ENCODE peak calls at places on chromosomes 5 and 9, in seven cellular contexts. V is HCT116, C is OCI-LY7, N is PC-3, T is GM23338, X is PC-9, K is neuronal stem cell. U is an unnamed sample.

GRCh38 chr5:65010841-65011240 is 242.1 kb downstream of the CWC27 start:
- DNase-seq in V (no peak), C (no peak), N (no peak), T (no peak), X (no peak), K (no peak), U (no peak)

GRCh38 chr9:112505083-112505482 is 18.5 kb downstream of the KIAA1958 start:
- DNase-seq in V (no peak), C (no peak), N (no peak), T (no peak), X (no peak), K (no peak), U (no peak)

GRCh38 chr9:135814421-135814820 is 92.9 kb downstream of the CAMSAP1 start:
- DNase-seq in V (no peak), C (no peak), N (no peak), T (no peak), X (no peak), K (no peak), U (no peak)

GRCh38 chr5:171492781-171493180 is 73.3 kb downstream of the FGF18 start:
- DNase-seq in V (peak), C (no peak), N (no peak), T (peak), X (no peak), K (no peak), U (no peak)

GRCh38 chr5:32138839-32139493 is 35.2 kb downstream of the GOLPH3 start:
- DNase-seq in V (no peak), C (no peak), N (no peak), T (no peak), X (peak), K (no peak), U (no peak)

GRCh38 chr9:92986175-92987110 is 39.1 kb downstream of the FGD3 start:
- DNase-seq in V (no peak), C (peak), N (no peak), T (peak), X (no peak), K (no peak), U (peak)

GRCh38 chr5:80655231-80655784 is 525 bp upstream of the DHFR start:
- DNase-seq in V (no peak), C (peak), N (peak), T (no peak), X (peak), K (no peak), U (peak)

GRCh38 chr9:134663753-134664415 is 22.3 kb downstream of the COL5A1 start:
- DNase-seq in V (no peak), C (no peak), N (no peak), T (no peak), X (no peak), K (no peak), U (peak)

GRCh38 chr5:159877087-159877486 is 39.2 kb upstream of the ADRA1B start:
- DNase-seq in V (no peak), C (no peak), N (no peak), T (no peak), X (no peak), K (no peak), U (no peak)

GRCh38 chr5:181188700-181189362 is 16.2 kb downstream of the TRIM7 start:
- DNase-seq in V (peak), C (peak), N (peak), T (peak), X (peak), K (peak), U (peak)

GRCh38 chr5:159001247-159001646 is 98.5 kb downstream of the EBF1 start:
- DNase-seq in V (no peak), C (no peak), N (no peak), T (no peak), X (no peak), K (no peak), U (no peak)

GRCh38 chr5:180098991-180099732 is 27.6 kb upstream of the RNF130 start:
- DNase-seq in V (no peak), C (no peak), N (no peak), T (no peak), X (no peak), K (no peak), U (no peak)

GRCh38 chr9:6897207-6897822 is 139.5 kb downstream of the KDM4C start:
- DNase-seq in V (no peak), C (no peak), N (no peak), T (no peak), X (no peak), K (no peak), U (no peak)

GRCh38 chr5:135977375-135977928 is 22.7 kb upstream of the LECT2 start:
- DNase-seq in V (peak), C (peak), N (no peak), T (peak), X (no peak), K (peak), U (peak)

GRCh38 chr5:113336975-113337374 is 97.8 kb downstream of the TSSK1B start:
- DNase-seq in V (peak), C (peak), N (peak), T (peak), X (peak), K (no peak), U (peak)

GRCh38 chr9:101435601-101436079 is at the start of gene ALDOB:
- DNase-seq in V (no peak), C (no peak), N (no peak), T (no peak), X (no peak), K (no peak), U (no peak)

GRCh38 chr5:76245571-76245970 is 157.5 kb upstream of the IQGAP2 start:
- DNase-seq in V (no peak), C (no peak), N (no peak), T (no peak), X (no peak), K (no peak), U (no peak)

GRCh38 chr5:125376059-125376641 is 629.7 kb upstream of the ZNF608 start:
- DNase-seq in V (no peak), C (no peak), N (no peak), T (no peak), X (no peak), K (no peak), U (no peak)

GRCh38 chr9:100583019-100583802 is 5.3 kb downstream of the CAVIN4 start:
- DNase-seq in V (no peak), C (no peak), N (no peak), T (no peak), X (no peak), K (no peak), U (no peak)

GRCh38 chr9:94526271-94526670 is 28.6 kb upstream of the PCAT7 start:
- DNase-seq in V (no peak), C (peak), N (no peak), T (no peak), X (no peak), K (no peak), U (no peak)

GRCh38 chr5:137708796-137709559 is 26.9 kb downstream of the KLHL3 start:
- DNase-seq in V (no peak), C (no peak), N (no peak), T (no peak), X (no peak), K (no peak), U (no peak)

GRCh38 chr5:59661306-59661705 is 232.2 kb downstream of the PDE4D start:
- DNase-seq in V (no peak), C (no peak), N (peak), T (no peak), X (peak), K (no peak), U (no peak)

GRCh38 chr9:105318729-105319513 is 74.5 kb downstream of the SLC44A1 start:
- DNase-seq in V (no peak), C (peak), N (peak), T (no peak), X (no peak), K (no peak), U (no peak)

GRCh38 chr5:179408646-179409045 is 63.4 kb upstream of the ADAMTS2 start:
- DNase-seq in V (no peak), C (no peak), N (no peak), T (no peak), X (no peak), K (no peak), U (no peak)

GRCh38 chr5:132772291-132773070 is 4.6 kb downstream of the SEPTIN8 start:
- DNase-seq in V (no peak), C (no peak), N (no peak), T (no peak), X (no peak), K (no peak), U (no peak)

GRCh38 chr9:13750061-13750460 is 470.6 kb upstream of the MPDZ start:
- DNase-seq in V (no peak), C (no peak), N (peak), T (no peak), X (peak), K (no peak), U (no peak)

GRCh38 chr5:116759860-116760644 is 185.4 kb upstream of the SEMA6A start:
- DNase-seq in V (no peak), C (no peak), N (no peak), T (peak), X (no peak), K (peak), U (no peak)

GRCh38 chr5:176447538-176447981 is 625 bp upstream of the FAF2 start:
- DNase-seq in V (no peak), C (no peak), N (peak), T (no peak), X (no peak), K (no peak), U (no peak)

GRCh38 chr5:131163315-131164119 is 1.5 kb downstream of the HINT1 start:
- DNase-seq in V (no peak), C (peak), N (peak), T (no peak), X (no peak), K (no peak), U (peak)

GRCh38 chr9:132319421-132320110 is 35.2 kb downstream of the SETX start:
- DNase-seq in V (no peak), C (no peak), N (no peak), T (peak), X (no peak), K (peak), U (no peak)

GRCh38 chr5:139475865-139476651 is 5.3 kb downstream of the SMIM33 start:
- DNase-seq in V (no peak), C (no peak), N (no peak), T (no peak), X (no peak), K (no peak), U (no peak)

GRCh38 chr5:66742083-66742895 is 146.1 kb downstream of the MAST4 start:
- DNase-seq in V (peak), C (peak), N (no peak), T (peak), X (no peak), K (no peak), U (peak)
- H2AFZ ChIP-seq in V (no peak), C (no peak), N (no peak), T (no peak), X (no peak), K (no peak), U (peak)

GRCh38 chr9:129455151-129455995 is 165.5 kb downstream of the C9orf50 start:
- DNase-seq in V (no peak), C (no peak), N (no peak), T (peak), X (no peak), K (no peak), U (no peak)
- H2AFZ ChIP-seq in V (no peak), C (no peak), N (no peak), T (no peak), X (no peak), K (peak), U (no peak)

GRCh38 chr5:103434057-103434456 is 128.5 kb downstream of the NUDT12 start:
- DNase-seq in V (no peak), C (no peak), N (no peak), T (peak), X (no peak), K (no peak), U (no peak)
- H2AFZ ChIP-seq in V (peak), C (no peak), N (no peak), T (peak), X (no peak), K (peak), U (no peak)

DNA sequence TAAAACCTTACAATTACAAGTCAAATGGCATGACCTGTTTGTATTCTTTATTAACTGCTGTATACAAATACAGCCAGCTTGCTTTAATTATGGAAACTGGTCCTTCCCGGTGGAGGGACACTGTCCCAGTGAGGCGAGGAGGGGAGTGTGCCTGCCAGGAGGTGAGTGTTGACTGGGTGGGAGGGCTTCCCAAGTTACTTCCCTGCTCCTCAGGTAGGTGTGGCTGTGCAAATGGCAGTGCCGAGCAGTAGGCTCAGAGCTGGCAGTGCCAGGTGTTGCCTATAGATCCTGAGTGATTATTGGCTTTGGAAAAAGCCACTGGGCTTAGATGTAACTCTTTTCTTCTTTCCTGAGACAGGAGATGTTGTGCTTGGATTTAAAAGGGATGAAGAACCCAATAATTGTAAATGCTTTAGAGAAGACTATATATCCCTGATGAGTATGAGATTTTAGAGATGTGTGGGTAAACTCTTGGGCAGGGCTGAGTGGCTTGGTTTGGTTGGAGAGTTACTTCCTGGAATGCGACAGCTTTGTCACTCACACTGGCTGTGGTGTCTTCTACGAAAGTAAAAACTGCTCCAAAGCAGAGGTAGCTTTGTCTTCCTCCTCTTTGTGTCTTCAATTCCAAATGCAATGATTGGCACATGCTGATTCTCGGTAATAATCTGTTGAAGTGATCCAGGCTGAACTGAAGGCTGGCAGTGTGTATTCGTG is 43.7 kb downstream of the GLRX start:
- DNase-seq in V (no peak), C (no peak), N (no peak), T (no peak), X (no peak), K (no peak), U (no peak)
- H2AFZ ChIP-seq in V (no peak), C (no peak), N (no peak), T (no peak), X (no peak), K (no peak), U (no peak)

GRCh38 chr5:154143121-154143725 is 47.3 kb upstream of the GALNT10 start:
- DNase-seq in V (no peak), C (no peak), N (no peak), T (no peak), X (no peak), K (no peak), U (no peak)

GRCh38 chr5:154141686-154142300 is 48.7 kb upstream of the GALNT10 start:
- DNase-seq in V (no peak), C (no peak), N (no peak), T (no peak), X (no peak), K (no peak), U (no peak)

GRCh38 chr5:154146409-154146808 is 44.1 kb upstream of the GALNT10 start:
- DNase-seq in V (no peak), C (no peak), N (no peak), T (no peak), X (no peak), K (no peak), U (no peak)

GRCh38 chr5:154140381-154140780 is 50.2 kb upstream of the GALNT10 start:
- DNase-seq in V (no peak), C (no peak), N (no peak), T (no peak), X (no peak), K (no peak), U (no peak)

GRCh38 chr5:154145268-154145667 is 45.3 kb upstream of the GALNT10 start:
- DNase-seq in V (no peak), C (no peak), N (no peak), T (no peak), X (no peak), K (no peak), U (no peak)
- H2AFZ ChIP-seq in V (no peak), C (no peak), N (no peak), T (no peak), X (no peak), K (no peak), U (no peak)

GRCh38 chr9:126518763-126519162 is 95.0 kb upstream of the LMX1B start:
- DNase-seq in V (no peak), C (no peak), N (no peak), T (no peak), X (no peak), K (no peak), U (no peak)

GRCh38 chr9:126515873-126516505 is 97.7 kb upstream of the LMX1B start:
- DNase-seq in V (no peak), C (no peak), N (no peak), T (no peak), X (no peak), K (no peak), U (no peak)

GRCh38 chr9:126516561-126516935 is 97.2 kb upstream of the LMX1B start:
- DNase-seq in V (no peak), C (no peak), N (no peak), T (no peak), X (no peak), K (no peak), U (no peak)

GRCh38 chr9:126517751-126518261 is 95.9 kb upstream of the LMX1B start:
- DNase-seq in V (no peak), C (no peak), N (no peak), T (no peak), X (no peak), K (no peak), U (no peak)

GRCh38 chr9:126516936-126517750 is 96.6 kb upstream of the LMX1B start:
- DNase-seq in V (peak), C (peak), N (peak), T (peak), X (peak), K (no peak), U (peak)
- H2AFZ ChIP-seq in V (peak), C (peak), N (peak), T (peak), X (peak), K (peak), U (peak)

GRCh38 chr9:15187589-15187988 is 119.4 kb downstream of the TTC39B start:
- DNase-seq in V (no peak), C (no peak), N (no peak), T (no peak), X (no peak), K (no peak), U (no peak)

GRCh38 chr9:15192856-15193255 is 114.2 kb downstream of the TTC39B start:
- DNase-seq in V (no peak), C (no peak), N (no peak), T (no peak), X (no peak), K (no peak), U (no peak)

GRCh38 chr9:15191358-15191757 is 115.7 kb downstream of the TTC39B start:
- DNase-seq in V (no peak), C (no peak), N (no peak), T (no peak), X (no peak), K (no peak), U (no peak)

GRCh38 chr9:15189491-15189890 is 117.5 kb downstream of the TTC39B start:
- DNase-seq in V (no peak), C (no peak), N (no peak), T (no peak), X (no peak), K (no peak), U (no peak)
- H2AFZ ChIP-seq in V (no peak), C (no peak), N (no peak), T (no peak), X (no peak), K (no peak), U (no peak)